ENCODE peak calls at places on chromosomes 5 and 9, in eight cellular contexts. F is dorsolateral prefrontal cortex, R is heart right ventricle, Q is K562, W is fibroblast of lung, M is ascending aorta, K is OCI-LY7, C is neural progenitor cell. G is an unnamed sample.

GRCh38 chr9:76394896-76395244 is 644 bp upstream of the RFK start:
- DNase-seq in K (peak; percentile 72), F (peak; percentile 54), C (peak; percentile 66), M (peak; percentile 83), Q (peak; percentile 46), R (peak; percentile 36), W (no peak), G (peak; percentile 34)

GRCh38 chr9:14710804-14711203 is 11.7 kb downstream of the CER1 start:
- DNase-seq in C (no peak), F (no peak), Q (no peak), M (no peak), W (peak; percentile 15), R (no peak), K (no peak), G (no peak)

GRCh38 chr5:175773534-175774070 is 97.8 kb upstream of the CPLX2 start:
- DNase-seq in C (no peak), R (no peak), M (no peak), W (no peak), F (no peak), K (no peak), Q (no peak), G (no peak)

GRCh38 chr9:136010615-136011341 is 49.6 kb upstream of the UBAC1 start:
- DNase-seq in Q (no peak), W (no peak), C (no peak), K (no peak), M (no peak), R (peak; percentile 33), F (no peak), G (no peak)

GRCh38 chr9:87678650-87679355 is 47.1 kb upstream of the CTSL start:
- DNase-seq in K (peak; percentile 51), C (peak; percentile 80), Q (peak; percentile 47), M (peak; percentile 71), W (peak; percentile 83), R (no peak), F (no peak), G (peak; percentile 46)

GRCh38 chr9:38370231-38370630 is 22.3 kb upstream of the ALDH1B1 start:
- DNase-seq in C (no peak), Q (no peak), M (peak; percentile 45), R (no peak), W (no peak), K (no peak), F (no peak), G (no peak)

GRCh38 chr9:134438204-134438788 is 112.0 kb downstream of the RXRA start:
- DNase-seq in R (no peak), F (no peak), K (peak; percentile 13), Q (no peak), M (no peak), C (peak; percentile 22), W (no peak), G (no peak)

GRCh38 chr5:35741126-35741711 is 115.5 kb upstream of the IL7R start:
- DNase-seq in C (no peak), W (peak; percentile 8), K (no peak), Q (no peak), M (no peak), R (no peak), F (no peak), G (no peak)

GRCh38 chr9:133813749-133814585 is 75.8 kb upstream of the SARDH start:
- DNase-seq in W (peak; percentile 84), R (peak; percentile 63), Q (no peak), F (no peak), K (no peak), C (no peak), M (no peak), G (no peak)

GRCh38 chr5:6675784-6676499 is 37.3 kb upstream of the TENT4A start:
- DNase-seq in W (no peak), M (no peak), R (no peak), Q (peak; percentile 55), C (no peak), K (no peak), F (no peak), G (no peak)

GRCh38 chr5:149130121-149130931 is 11.0 kb upstream of the ABLIM3 start:
- DNase-seq in R (no peak), C (peak; percentile 16), M (no peak), F (no peak), Q (no peak), K (no peak), W (peak; percentile 69), G (no peak)
- TF ChIP-seq CTCF in R (peak; percentile 65), C (peak; percentile 40), M (no peak), F (peak; percentile 32), Q (no peak), K (peak; percentile 30), W (peak; percentile 52), G (no peak)

DNA sequence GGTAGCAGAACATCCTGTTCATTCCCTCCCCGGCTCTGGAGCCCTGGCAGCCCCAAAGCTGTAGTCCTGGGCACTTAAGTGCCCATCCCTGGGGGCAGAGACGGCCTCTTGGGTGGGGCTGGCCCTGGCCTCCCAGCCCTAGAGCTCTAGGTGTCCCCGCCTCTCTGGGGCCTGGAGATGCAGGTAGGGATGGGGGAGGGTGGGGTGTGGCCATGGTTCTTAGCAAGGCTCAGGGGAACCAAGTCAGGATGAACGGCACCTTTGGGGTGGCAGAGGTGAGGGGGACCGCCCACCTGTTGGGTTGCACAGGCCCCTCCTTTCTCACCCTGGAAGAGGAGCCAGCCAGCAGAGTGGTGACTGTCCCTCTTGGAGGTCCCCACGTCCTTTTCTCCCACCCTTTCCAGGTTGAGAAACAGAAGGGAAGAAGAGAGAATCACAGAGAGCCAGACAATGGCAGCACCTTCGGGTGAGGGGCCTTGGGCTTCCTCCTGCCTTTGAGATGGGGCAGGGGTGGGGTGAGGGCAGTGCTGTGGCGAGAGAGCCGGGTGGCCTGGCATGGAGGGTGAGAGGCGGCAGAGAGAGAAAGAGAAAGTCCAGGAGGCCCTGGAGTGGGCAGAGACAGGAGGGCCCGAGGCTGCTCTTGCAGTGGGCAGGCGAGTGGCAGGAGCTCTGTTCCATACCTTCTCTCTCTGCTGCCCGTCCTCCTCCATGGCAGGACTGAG is 2.3 kb downstream of the CRAT start:
- DNase-seq in R (no peak), Q (no peak), C (no peak), K (no peak), M (no peak), F (no peak), W (no peak), G (no peak)
- H3K27ac ChIP-seq in R (no peak overlapping the region), Q (no peak overlapping the region), C (no peak overlapping the region), K (no peak overlapping the region), M (no peak overlapping the region), F (no peak overlapping the region), W (no peak overlapping the region), G (no peak overlapping the region)

GRCh38 chr9:105413486-105414068 is 34.3 kb upstream of the FSD1L start:
- DNase-seq in R (no peak), K (no peak), C (peak; percentile 68), W (peak; percentile 64), F (no peak), M (no peak), Q (no peak), G (no peak)
- TF ChIP-seq CTCF in R (peak; percentile 17), K (peak; percentile 38), C (peak; percentile 51), W (peak; percentile 49), F (no peak), M (no peak), Q (peak; percentile 16), G (no peak)

DNA sequence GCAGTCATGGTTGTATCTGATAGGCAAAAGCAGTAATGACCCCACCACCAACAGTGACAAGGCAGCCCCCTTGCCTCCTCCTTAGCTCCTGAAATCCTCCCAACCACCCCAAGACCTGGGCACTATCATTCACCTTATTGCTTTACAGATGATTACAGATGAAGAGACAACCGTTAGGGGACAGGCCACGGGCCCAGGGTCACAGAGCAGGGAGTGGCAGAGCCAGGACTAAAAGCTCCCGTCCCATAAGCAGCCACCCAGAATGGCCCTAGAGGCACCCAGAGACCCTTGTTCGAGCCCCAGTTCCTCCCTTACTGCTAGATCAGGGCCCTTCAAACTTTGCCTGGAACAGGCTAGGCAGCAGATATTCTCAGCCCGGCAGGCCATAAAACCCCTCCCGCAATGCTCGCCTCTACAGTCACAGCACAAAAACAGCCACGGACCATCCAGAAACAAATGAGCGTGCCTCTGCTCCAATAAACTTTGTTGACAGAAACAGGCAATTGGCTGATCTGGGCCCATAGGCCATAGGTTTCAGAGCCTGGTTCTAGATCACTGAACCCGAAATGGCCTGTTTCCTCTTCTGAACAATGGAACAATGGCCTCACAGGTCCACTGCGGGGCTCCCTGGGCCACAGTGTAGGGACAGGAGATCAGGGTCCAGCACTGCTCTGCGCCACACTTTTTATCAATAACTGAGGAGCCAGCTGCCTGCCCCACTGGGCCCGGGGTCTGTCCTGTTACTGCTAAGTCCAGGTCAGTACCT is 67.0 kb downstream of the LRSAM1 start:
- DNase-seq in W (no peak), C (no peak), R (no peak), Q (no peak), M (no peak), F (no peak), K (no peak), G (no peak)
- H3K27ac ChIP-seq in W (peak overlapping the region; percentile 75), C (no peak overlapping the region), R (peak overlapping the region; percentile 75), Q (no peak overlapping the region), M (peak overlapping the region; percentile 66), F (no peak overlapping the region), K (no peak overlapping the region), G (no peak overlapping the region)

GRCh38 chr9:91882628-91883027 is 67.4 kb downstream of the ROR2 start:
- DNase-seq in K (no peak), R (no peak), C (no peak), M (no peak), F (no peak), Q (no peak), W (no peak), G (no peak)
- TF ChIP-seq CTCF in K (peak; percentile 33), R (no peak), C (no peak), M (no peak), F (no peak), Q (no peak), W (no peak), G (no peak)

GRCh38 chr9:99601506-99601905 is 220.2 kb upstream of the NR4A3 start:
- DNase-seq in R (no peak), W (peak; percentile 24), Q (no peak), M (no peak), C (no peak), F (no peak), K (no peak), G (no peak)
- H3K27ac ChIP-seq in R (no peak overlapping the region), W (no peak overlapping the region), Q (no peak overlapping the region), M (no peak overlapping the region), C (no peak overlapping the region), F (no peak overlapping the region), K (no peak overlapping the region), G (no peak overlapping the region)

DNA sequence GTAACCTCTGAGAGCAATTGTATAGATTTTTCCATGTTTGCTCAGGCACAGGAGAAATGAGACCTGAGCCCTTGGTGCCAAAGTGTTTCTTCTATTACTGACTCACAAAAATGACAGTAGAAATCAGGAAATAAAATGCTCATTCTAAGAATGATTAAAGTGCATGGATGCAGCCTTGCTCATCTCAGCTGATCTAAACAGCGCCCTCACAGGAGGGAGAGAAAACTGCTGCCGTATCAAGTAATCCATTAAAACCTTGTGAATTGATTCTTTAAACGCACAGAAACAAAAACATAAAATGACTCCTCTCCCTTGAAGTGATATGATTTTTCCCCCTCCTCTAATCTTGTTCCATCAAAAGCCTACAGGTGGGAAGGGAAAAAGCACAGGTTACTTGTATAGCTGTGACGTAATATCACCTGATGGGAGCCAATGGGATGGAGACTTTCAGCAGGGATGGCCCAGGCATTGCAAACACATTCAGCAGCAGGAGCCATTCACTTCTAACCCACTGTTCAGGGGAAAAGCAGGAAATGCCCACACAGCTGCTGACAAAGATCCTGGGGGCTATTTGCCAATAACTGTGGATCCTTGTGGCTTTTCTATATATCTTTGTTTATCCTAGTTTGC is 76.7 kb downstream of the PLCXD3 start:
- DNase-seq in W (no peak), C (peak; percentile 45), M (no peak), F (no peak), K (no peak), Q (no peak), R (no peak), G (no peak)
- TF ChIP-seq CTCF in W (peak; percentile 23), C (peak; percentile 83), M (no peak), F (peak; percentile 17), K (peak; percentile 74), Q (peak; percentile 30), R (peak; percentile 19), G (no peak)

G was measured in CD4-positive, alpha-beta T cell.